ENCODE peak calls at places on chromosomes 13 and 19, in nine cellular contexts. R is tibial artery, Z is GM13977, T is RWPE1, L is heart left ventricle, G is keratinocyte, V is upper lobe of right lung, N is fibroblast of mammary gland, Y is epithelial cell of esophagus. A is an unnamed sample.

GRCh38 chr13:110334256-110334655 is 27.2 kb downstream of the COL4A2 start:
- DNase-seq in R (peak; percentile 34), Z (no peak), T (no peak), L (no peak), G (no peak), V (peak; percentile 33), N (no peak), Y (peak; percentile 72), A (no peak)

GRCh38 chr19:10269333-10270179 is 1.4 kb upstream of the ICAM1 start:
- DNase-seq in R (peak; percentile 89), Z (peak; percentile 79), T (peak; percentile 69), L (peak; percentile 94), G (no peak), V (peak; percentile 94), N (peak; percentile 64), Y (peak; percentile 76), A (peak; percentile 96)

GRCh38 chr13:50012396-50013169 is 2.7 kb upstream of the KCNRG start:
- DNase-seq in R (no peak), Z (no peak), T (no peak), L (no peak), G (no peak), V (no peak), N (peak; percentile 23), Y (no peak), A (no peak)

GRCh38 chr19:15195381-15195964 is 5.3 kb downstream of the NOTCH3 start:
- DNase-seq in R (peak; percentile 97), Z (no peak), T (peak; percentile 89), L (peak; percentile 78), G (no peak), V (peak; percentile 86), N (peak; percentile 74), Y (peak; percentile 96), A (no peak)

GRCh38 chr13:75938811-75939525 is 302.8 kb downstream of the LMO7 start:
- DNase-seq in R (no peak), Z (no peak), T (no peak), L (no peak), G (no peak), V (no peak), N (peak; percentile 68), Y (no peak), A (no peak)

GRCh38 chr13:78137404-78138142 is 218.9 kb upstream of the EDNRB start:
- DNase-seq in R (no peak), Z (peak; percentile 28), T (peak; percentile 46), L (no peak), G (no peak), V (no peak), N (peak; percentile 74), Y (peak; percentile 70), A (no peak)

GRCh38 chr13:92827503-92827902 is 399.1 kb upstream of the GPC6 start:
- DNase-seq in R (no peak), Z (no peak), T (no peak), L (no peak), G (no peak), V (no peak), N (peak; percentile 10), Y (peak; percentile 68), A (no peak)

GRCh38 chr13:77509221-77509620 is 26.3 kb upstream of the SCEL start:
- DNase-seq in R (no peak), Z (no peak), T (no peak), L (no peak), G (no peak), V (no peak), N (peak; percentile 63), Y (peak; percentile 58), A (no peak)

GRCh38 chr13:79508224-79508961 is 27.4 kb downstream of the NDFIP2 start:
- DNase-seq in R (no peak), Z (no peak), T (no peak), L (no peak), G (no peak), V (no peak), N (peak; percentile 32), Y (peak; percentile 42), A (no peak)

GRCh38 chr19:36939153-36939552 is 23.0 kb downstream of the ZNF568 start:
- DNase-seq in R (no peak), Z (no peak), T (no peak), L (no peak), G (no peak), V (no peak), N (peak; percentile 12), Y (no peak), A (no peak)

GRCh38 chr13:81318231-81319019 is 977.5 kb upstream of the SPRY2 start:
- DNase-seq in R (no peak), Z (no peak), T (no peak), L (no peak), G (no peak), V (no peak), N (no peak), Y (no peak), A (no peak)

GRCh38 chr13:32079586-32079985 is 48.0 kb downstream of the FRY start:
- DNase-seq in R (no peak), Z (no peak), T (no peak), L (no peak), G (no peak), V (no peak), N (no peak), Y (no peak), A (no peak)

GRCh38 chr13:111037838-111038397 is 77.2 kb upstream of the ARHGEF7 start:
- DNase-seq in R (no peak), Z (no peak), T (no peak), L (peak; percentile 10), G (no peak), V (no peak), N (peak; percentile 60), Y (no peak), A (no peak)

GRCh38 chr19:33370783-33371182 is 2.7 kb upstream of the CEBPG start:
- DNase-seq in R (no peak), Z (no peak), T (peak; percentile 56), L (no peak), G (peak; percentile 90), V (no peak), N (no peak), Y (peak; percentile 97), A (no peak)

GRCh38 chr13:40096357-40096911 is 441.0 kb downstream of the COG6 start:
- DNase-seq in R (no peak), Z (no peak), T (no peak), L (no peak), G (no peak), V (no peak), N (no peak), Y (no peak), A (no peak)

GRCh38 chr19:10812902-10813404 is 23.1 kb downstream of the TMED1 start:
- DNase-seq in R (peak; percentile 82), Z (no peak), T (peak; percentile 38), L (no peak), G (no peak), V (no peak), N (peak; percentile 97), Y (peak; percentile 73), A (no peak)

DNA sequence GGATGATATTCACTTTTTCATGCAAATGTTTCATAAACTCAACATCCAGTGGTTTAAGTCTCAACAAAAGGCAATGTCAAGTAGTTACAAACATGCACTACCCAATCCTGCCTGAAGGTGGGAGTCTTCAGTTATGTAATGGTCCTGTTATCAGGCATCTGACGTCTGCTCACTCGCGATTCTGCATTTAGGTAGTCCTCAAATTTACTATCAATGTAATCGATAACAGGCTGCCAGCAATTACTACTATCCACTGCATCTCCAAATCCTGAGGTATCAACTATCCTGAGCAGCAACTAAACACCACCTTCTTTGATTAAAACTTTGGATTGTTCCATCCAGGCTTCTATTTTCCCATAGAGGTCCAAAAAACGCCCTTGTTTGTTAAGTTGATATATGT is 51.2 kb downstream of the NLRP12 start:
- DNase-seq in R (no peak), Z (peak; percentile 43), T (peak; percentile 26), L (no peak), G (no peak), V (no peak), N (peak; percentile 62), Y (peak; percentile 66), A (no peak)
- TF ChIP-seq CTCF in R (peak; percentile 56), Z (peak; percentile 46), T (peak; percentile 56), L (peak; percentile 58), G (peak; percentile 66), V (peak; percentile 78), N (peak; percentile 72), Y (peak; percentile 69), A (peak; percentile 57)

DNA sequence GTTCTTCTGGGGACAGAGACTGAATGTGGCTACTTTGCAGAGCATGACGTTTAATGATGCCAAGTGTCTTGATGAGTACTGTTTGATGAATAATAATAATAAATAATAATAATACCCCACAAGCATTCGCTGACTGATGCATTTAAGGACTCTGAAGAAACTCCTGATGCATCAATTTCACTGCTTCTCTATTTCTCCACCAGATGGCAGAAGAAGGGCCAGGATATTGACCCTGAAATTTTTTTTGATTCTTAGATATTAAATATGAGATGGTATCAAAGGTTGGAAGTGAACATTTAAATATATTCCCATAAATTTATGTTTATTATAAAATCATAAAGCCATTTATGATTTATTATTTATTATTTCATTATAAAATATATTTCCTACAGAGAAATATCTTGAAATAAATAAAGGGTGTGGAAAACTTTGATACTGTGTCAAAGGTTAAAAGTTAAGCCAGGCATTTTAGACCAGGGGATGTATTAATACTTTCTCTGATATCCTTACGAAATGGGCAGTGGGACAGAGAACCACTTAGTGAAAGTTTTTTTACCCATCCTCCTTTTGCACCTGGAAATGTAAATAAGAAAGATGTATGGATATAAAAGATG is 170.9 kb downstream of the LACC1 start:
- DNase-seq in R (no peak), Z (peak; percentile 14), T (peak; percentile 22), L (no peak), G (no peak), V (no peak), N (peak; percentile 58), Y (peak; percentile 48), A (no peak)
- TF ChIP-seq CTCF in R (peak; percentile 65), Z (peak; percentile 48), T (peak; percentile 83), L (peak; percentile 95), G (peak; percentile 38), V (peak; percentile 85), N (peak; percentile 84), Y (peak; percentile 79), A (peak; percentile 81)

DNA sequence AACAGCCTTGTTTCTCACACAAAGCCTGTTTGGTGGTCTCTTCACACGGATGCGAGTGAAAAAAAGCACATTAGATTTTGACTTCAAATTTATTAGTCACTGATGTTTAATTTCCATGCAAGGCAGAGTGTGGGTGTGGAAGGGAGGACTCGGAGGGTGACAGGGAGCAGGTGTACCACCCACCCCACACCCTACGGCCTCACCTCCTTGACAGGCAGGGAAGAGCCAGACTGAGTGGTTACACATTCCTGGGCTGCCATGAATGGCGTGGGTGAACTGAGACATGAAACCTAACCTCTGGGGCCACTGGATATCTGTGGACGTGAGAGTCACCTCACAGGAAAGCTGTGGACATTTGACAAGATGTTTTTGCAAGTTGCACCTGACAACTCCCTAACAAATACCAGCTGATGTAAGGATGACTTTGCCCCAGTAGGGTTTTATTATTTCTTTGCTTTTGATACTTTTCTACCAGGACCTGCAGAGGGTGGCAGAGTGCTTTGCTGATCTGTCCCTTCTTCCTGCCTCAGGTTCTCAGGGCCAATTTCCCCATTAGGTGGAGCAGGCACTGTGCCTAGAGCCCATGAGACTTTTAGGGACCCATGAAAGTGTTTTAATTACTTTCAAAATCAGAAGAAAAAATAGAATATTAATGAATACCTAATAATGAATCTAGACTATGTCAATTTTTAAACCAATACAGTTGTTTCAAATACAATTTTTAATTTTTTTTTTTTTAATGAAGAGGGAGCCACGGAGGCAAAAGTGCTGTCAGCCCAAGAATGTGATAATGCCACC is 58.2 kb upstream of the CYSLTR2 start:
- DNase-seq in R (no peak), Z (peak; percentile 34), T (peak; percentile 52), L (no peak), G (no peak), V (no peak), N (peak; percentile 74), Y (peak; percentile 81), A (no peak)
- TF ChIP-seq CTCF in R (peak; percentile 57), Z (peak; percentile 59), T (peak; percentile 64), L (peak; percentile 76), G (peak; percentile 76), V (peak; percentile 58), N (peak; percentile 80), Y (peak; percentile 83), A (peak; percentile 63)

GRCh38 chr19:2739602-2740313 is at the start of gene SLC39A3:
- DNase-seq in R (peak; percentile 99), Z (peak; percentile 100), T (peak; percentile 100), L (peak; percentile 98), G (peak; percentile 86), V (peak; percentile 97), N (peak; percentile 98), Y (peak; percentile 99), A (peak; percentile 100)
- TF ChIP-seq CTCF in R (peak; percentile 54), Z (no peak), T (no peak), L (peak; percentile 19), G (no peak), V (peak; percentile 24), N (no peak), Y (no peak), A (peak; percentile 17)

A was measured in osteocyte.